ENCODE peak calls at places on chromosomes 13 and 19, in nine cellular contexts. H, V, S, J, D, E, Y, Q and Z are unnamed samples.

GRCh38 chr13:91242652-91243051 is 104.8 kb upstream of the MIR17HG start:
- DNase-seq in D (no peak), H (no peak), E (no peak), S (no peak), J (no peak), V (no peak), Q (peak; percentile 22), Y (no peak), Z (no peak)

GRCh38 chr13:77860621-77861020 is 58.0 kb downstream of the EDNRB start:
- DNase-seq in H (no peak), J (no peak), D (no peak), S (peak; percentile 9), E (no peak), V (peak; percentile 16), Q (peak; percentile 25), Y (no peak), Z (no peak)

GRCh38 chr19:3270908-3271307 is 46.4 kb downstream of the CELF5 start:
- DNase-seq in S (no peak), E (no peak), V (peak; percentile 75), Q (no peak), Y (no peak), J (no peak), D (peak; percentile 82), H (peak; percentile 77), Z (no peak)

GRCh38 chr13:50518791-50519201 is 324.7 kb downstream of the DLEU7 start:
- DNase-seq in S (no peak), Q (no peak), H (no peak), J (no peak), E (no peak), D (peak; percentile 45), V (no peak), Y (no peak), Z (no peak)

GRCh38 chr13:26132756-26133155 is 80.9 kb upstream of the SHISA2 start:
- DNase-seq in V (no peak), Q (no peak), S (no peak), E (no peak), Y (no peak), H (no peak), J (no peak), D (peak; percentile 31), Z (no peak)

GRCh38 chr19:31334101-31334848 is 15.0 kb downstream of the TSHZ3 start:
- DNase-seq in D (no peak), Q (no peak), Y (no peak), S (no peak), E (no peak), V (no peak), H (no peak), J (no peak), Z (no peak)

GRCh38 chr13:77565635-77566034 is 30.1 kb downstream of the SCEL start:
- DNase-seq in V (peak; percentile 58), Q (peak; percentile 59), J (no peak), E (no peak), D (no peak), Y (peak; percentile 42), S (peak; percentile 14), H (no peak), Z (no peak)

GRCh38 chr19:3196064-3196932 is 10.6 kb downstream of the NCLN start:
- DNase-seq in D (no peak), S (no peak), Q (no peak), E (no peak), J (no peak), Y (no peak), V (no peak), H (no peak), Z (no peak)